ENCODE peak calls at places on chromosomes 16 and 17, in ten cellular contexts. One of them, this sample, is unnamed.

GRCh38 chr17:40617678-40618240 is 29.9 kb downstream of the SMARCE1 start:
- DNase-seq in A549: no peak
- DNase-seq in neural progenitor cell: peak
- DNase-seq in PC-9: peak
- DNase-seq in SJSA1: no peak
- DNase-seq in cardiac fibroblast: no peak
- DNase-seq in right lobe of liver: no peak
- DNase-seq in HFF-Myc: no peak
- DNase-seq in left ventricle myocardium inferior: no peak
- DNase-seq in GM23248: no peak
- DNase-seq in this sample: peak

GRCh38 chr17:43399839-43400328 is 1.1 kb downstream of the ARL4D start:
- DNase-seq in left ventricle myocardium inferior: no peak
- DNase-seq in PC-9: no peak
- DNase-seq in SJSA1: no peak
- DNase-seq in HFF-Myc: no peak
- DNase-seq in cardiac fibroblast: no peak
- DNase-seq in right lobe of liver: peak
- DNase-seq in GM23248: no peak
- DNase-seq in neural progenitor cell: no peak
- DNase-seq in A549: peak
- DNase-seq in this sample: peak

GRCh38 chr16:35365675-35366074 is 1906.3 kb downstream of the TP53TG3F start:
- DNase-seq in neural progenitor cell: no peak
- DNase-seq in left ventricle myocardium inferior: no peak
- DNase-seq in HFF-Myc: no peak
- DNase-seq in cardiac fibroblast: no peak
- DNase-seq in right lobe of liver: no peak
- DNase-seq in GM23248: no peak
- DNase-seq in SJSA1: no peak
- DNase-seq in PC-9: no peak
- DNase-seq in A549: no peak
- DNase-seq in this sample: no peak

GRCh38 chr17:4584835-4585187 is 482 bp downstream of the SMTNL2 start:
- DNase-seq in A549: no peak
- DNase-seq in GM23248: no peak
- DNase-seq in left ventricle myocardium inferior: no peak
- DNase-seq in SJSA1: no peak
- DNase-seq in PC-9: no peak
- DNase-seq in HFF-Myc: no peak
- DNase-seq in neural progenitor cell: no peak
- DNase-seq in right lobe of liver: no peak
- DNase-seq in cardiac fibroblast: no peak
- DNase-seq in this sample: peak

GRCh38 chr16:2210386-2211365 is at the start of gene BRICD5:
- DNase-seq in left ventricle myocardium inferior: no peak
- DNase-seq in PC-9: no peak
- DNase-seq in HFF-Myc: no peak
- DNase-seq in cardiac fibroblast: no peak
- DNase-seq in A549: no peak
- DNase-seq in neural progenitor cell: no peak
- DNase-seq in right lobe of liver: no peak
- DNase-seq in SJSA1: no peak
- DNase-seq in GM23248: no peak
- DNase-seq in this sample: peak

GRCh38 chr17:30824002-30824355 is 513 bp downstream of the CRLF3 start:
- DNase-seq in GM23248: peak
- DNase-seq in HFF-Myc: no peak
- DNase-seq in A549: no peak
- DNase-seq in left ventricle myocardium inferior: no peak
- DNase-seq in right lobe of liver: no peak
- DNase-seq in PC-9: no peak
- DNase-seq in cardiac fibroblast: peak
- DNase-seq in neural progenitor cell: no peak
- DNase-seq in SJSA1: no peak
- DNase-seq in this sample: peak

GRCh38 chr17:50316016-50316587 is 29.8 kb upstream of the XYLT2 start:
- DNase-seq in neural progenitor cell: no peak
- DNase-seq in cardiac fibroblast: no peak
- DNase-seq in SJSA1: no peak
- DNase-seq in A549: no peak
- DNase-seq in PC-9: no peak
- DNase-seq in GM23248: no peak
- DNase-seq in left ventricle myocardium inferior: no peak
- DNase-seq in right lobe of liver: no peak
- DNase-seq in HFF-Myc: no peak
- DNase-seq in this sample: no peak

GRCh38 chr17:57519199-57519598 is 225.9 kb downstream of the CCDC182 start:
- DNase-seq in GM23248: peak
- DNase-seq in PC-9: peak
- DNase-seq in right lobe of liver: no peak
- DNase-seq in A549: peak
- DNase-seq in neural progenitor cell: no peak
- DNase-seq in cardiac fibroblast: peak
- DNase-seq in HFF-Myc: no peak
- DNase-seq in left ventricle myocardium inferior: no peak
- DNase-seq in SJSA1: no peak
- DNase-seq in this sample: no peak

GRCh38 chr17:226773-227580 is 45.5 kb upstream of the DOC2B start:
- DNase-seq in left ventricle myocardium inferior: peak
- DNase-seq in right lobe of liver: peak
- DNase-seq in A549: no peak
- DNase-seq in cardiac fibroblast: no peak
- DNase-seq in neural progenitor cell: peak
- DNase-seq in PC-9: no peak
- DNase-seq in GM23248: no peak
- DNase-seq in HFF-Myc: no peak
- DNase-seq in SJSA1: no peak
- DNase-seq in this sample: peak

GRCh38 chr16:29891525-29892457 is 7.6 kb downstream of the SEZ6L2 start:
- DNase-seq in SJSA1: no peak
- DNase-seq in PC-9: no peak
- DNase-seq in GM23248: no peak
- DNase-seq in HFF-Myc: no peak
- DNase-seq in A549: no peak
- DNase-seq in neural progenitor cell: no peak
- DNase-seq in cardiac fibroblast: no peak
- DNase-seq in left ventricle myocardium inferior: no peak
- DNase-seq in right lobe of liver: no peak
- DNase-seq in this sample: no peak

GRCh38 chr17:57211543-57211942 is 44.8 kb upstream of the MSI2 start:
- DNase-seq in GM23248: peak
- DNase-seq in cardiac fibroblast: peak
- DNase-seq in left ventricle myocardium inferior: no peak
- DNase-seq in A549: peak
- DNase-seq in SJSA1: peak
- DNase-seq in PC-9: no peak
- DNase-seq in neural progenitor cell: no peak
- DNase-seq in right lobe of liver: no peak
- DNase-seq in HFF-Myc: no peak
- DNase-seq in this sample: no peak

GRCh38 chr16:30950516-30951073 is 1.7 kb downstream of the ORAI3 start:
- DNase-seq in A549: no peak
- DNase-seq in right lobe of liver: no peak
- DNase-seq in SJSA1: no peak
- DNase-seq in HFF-Myc: no peak
- DNase-seq in GM23248: no peak
- DNase-seq in cardiac fibroblast: no peak
- DNase-seq in left ventricle myocardium inferior: no peak
- DNase-seq in neural progenitor cell: no peak
- DNase-seq in PC-9: no peak
- DNase-seq in this sample: no peak
- H3K4me3 ChIP-seq in A549: peak
- H3K4me3 ChIP-seq in right lobe of liver: peak
- H3K4me3 ChIP-seq in SJSA1: no peak
- H3K4me3 ChIP-seq in HFF-Myc: peak
- H3K4me3 ChIP-seq in GM23248: peak
- H3K4me3 ChIP-seq in cardiac fibroblast: peak
- H3K4me3 ChIP-seq in left ventricle myocardium inferior: peak
- H3K4me3 ChIP-seq in neural progenitor cell: peak
- H3K4me3 ChIP-seq in PC-9: peak
- H3K4me3 ChIP-seq in this sample: no peak

GRCh38 chr17:81484195-81484979 is 28.2 kb downstream of the ACTG1 start:
- DNase-seq in PC-9: peak
- DNase-seq in HFF-Myc: no peak
- DNase-seq in right lobe of liver: peak
- DNase-seq in SJSA1: peak
- DNase-seq in left ventricle myocardium inferior: peak
- DNase-seq in neural progenitor cell: peak
- DNase-seq in A549: peak
- DNase-seq in cardiac fibroblast: peak
- DNase-seq in GM23248: peak
- DNase-seq in this sample: peak
- H3K4me3 ChIP-seq in PC-9: peak
- H3K4me3 ChIP-seq in HFF-Myc: peak
- H3K4me3 ChIP-seq in right lobe of liver: peak
- H3K4me3 ChIP-seq in SJSA1: peak
- H3K4me3 ChIP-seq in left ventricle myocardium inferior: peak
- H3K4me3 ChIP-seq in neural progenitor cell: peak
- H3K4me3 ChIP-seq in A549: peak
- H3K4me3 ChIP-seq in cardiac fibroblast: peak
- H3K4me3 ChIP-seq in GM23248: peak
- H3K4me3 ChIP-seq in this sample: peak

DNA sequence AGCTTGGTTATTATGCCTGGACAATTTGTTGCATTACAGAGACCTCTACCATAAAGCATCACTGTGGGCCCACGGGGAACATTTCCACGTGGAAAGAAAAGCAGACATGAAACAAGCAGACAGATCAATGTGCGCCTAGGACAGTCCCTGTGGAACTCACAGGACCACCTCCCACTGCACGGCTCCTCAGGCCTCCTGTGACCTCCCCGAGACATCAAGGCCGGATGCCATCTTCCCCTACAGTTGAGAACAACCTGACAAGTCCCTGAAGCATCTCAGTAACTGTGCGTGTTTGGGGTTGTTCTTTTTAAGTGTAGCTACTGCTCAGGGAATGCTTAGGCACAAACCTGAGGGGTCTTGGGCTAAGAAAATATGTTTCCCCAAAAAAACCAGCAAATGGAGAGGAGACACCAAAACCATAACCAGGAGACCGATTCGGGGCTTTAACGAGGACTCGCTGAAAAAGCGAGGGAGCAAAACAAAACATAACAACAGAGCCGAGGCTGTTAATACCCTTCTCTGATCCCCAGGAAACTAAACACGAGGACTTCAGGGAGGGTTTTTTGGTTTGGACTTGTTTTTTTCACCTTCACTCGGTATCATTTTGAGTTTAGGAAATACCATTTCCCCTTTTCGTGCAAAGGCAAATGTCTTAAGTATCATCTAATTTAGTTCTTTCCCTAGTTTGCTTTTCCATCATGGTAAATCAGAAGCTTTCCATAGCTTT is 87.1 kb downstream of the CYTH1 start:
- DNase-seq in A549: no peak
- DNase-seq in right lobe of liver: no peak
- DNase-seq in GM23248: no peak
- DNase-seq in neural progenitor cell: no peak
- DNase-seq in HFF-Myc: no peak
- DNase-seq in cardiac fibroblast: no peak
- DNase-seq in left ventricle myocardium inferior: no peak
- DNase-seq in PC-9: no peak
- DNase-seq in SJSA1: no peak
- DNase-seq in this sample: no peak
- H3K4me3 ChIP-seq in A549: no peak
- H3K4me3 ChIP-seq in right lobe of liver: no peak
- H3K4me3 ChIP-seq in GM23248: no peak
- H3K4me3 ChIP-seq in neural progenitor cell: no peak
- H3K4me3 ChIP-seq in HFF-Myc: no peak
- H3K4me3 ChIP-seq in cardiac fibroblast: no peak
- H3K4me3 ChIP-seq in left ventricle myocardium inferior: no peak
- H3K4me3 ChIP-seq in PC-9: no peak
- H3K4me3 ChIP-seq in SJSA1: no peak
- H3K4me3 ChIP-seq in this sample: no peak

GRCh38 chr16:86496929-86497381 is 13.4 kb upstream of the FOXF1 start:
- DNase-seq in SJSA1: peak
- DNase-seq in right lobe of liver: no peak
- DNase-seq in HFF-Myc: no peak
- DNase-seq in neural progenitor cell: peak
- DNase-seq in left ventricle myocardium inferior: no peak
- DNase-seq in cardiac fibroblast: no peak
- DNase-seq in A549: no peak
- DNase-seq in PC-9: no peak
- DNase-seq in GM23248: no peak
- DNase-seq in this sample: peak
- H3K4me3 ChIP-seq in SJSA1: peak
- H3K4me3 ChIP-seq in right lobe of liver: no peak
- H3K4me3 ChIP-seq in HFF-Myc: peak
- H3K4me3 ChIP-seq in neural progenitor cell: peak
- H3K4me3 ChIP-seq in left ventricle myocardium inferior: no peak
- H3K4me3 ChIP-seq in cardiac fibroblast: no peak
- H3K4me3 ChIP-seq in A549: no peak
- H3K4me3 ChIP-seq in PC-9: no peak
- H3K4me3 ChIP-seq in GM23248: no peak
- H3K4me3 ChIP-seq in this sample: no peak

GRCh38 chr16:11328172-11329079 is 16.8 kb upstream of the RMI2 start:
- DNase-seq in left ventricle myocardium inferior: peak
- DNase-seq in right lobe of liver: no peak
- DNase-seq in HFF-Myc: peak
- DNase-seq in PC-9: peak
- DNase-seq in GM23248: peak
- DNase-seq in neural progenitor cell: peak
- DNase-seq in SJSA1: peak
- DNase-seq in cardiac fibroblast: peak
- DNase-seq in A549: peak
- DNase-seq in this sample: peak
- H3K4me3 ChIP-seq in left ventricle myocardium inferior: no peak
- H3K4me3 ChIP-seq in right lobe of liver: no peak
- H3K4me3 ChIP-seq in HFF-Myc: peak
- H3K4me3 ChIP-seq in PC-9: peak
- H3K4me3 ChIP-seq in GM23248: peak
- H3K4me3 ChIP-seq in neural progenitor cell: no peak
- H3K4me3 ChIP-seq in SJSA1: peak
- H3K4me3 ChIP-seq in cardiac fibroblast: peak
- H3K4me3 ChIP-seq in A549: peak
- H3K4me3 ChIP-seq in this sample: no peak

DNA sequence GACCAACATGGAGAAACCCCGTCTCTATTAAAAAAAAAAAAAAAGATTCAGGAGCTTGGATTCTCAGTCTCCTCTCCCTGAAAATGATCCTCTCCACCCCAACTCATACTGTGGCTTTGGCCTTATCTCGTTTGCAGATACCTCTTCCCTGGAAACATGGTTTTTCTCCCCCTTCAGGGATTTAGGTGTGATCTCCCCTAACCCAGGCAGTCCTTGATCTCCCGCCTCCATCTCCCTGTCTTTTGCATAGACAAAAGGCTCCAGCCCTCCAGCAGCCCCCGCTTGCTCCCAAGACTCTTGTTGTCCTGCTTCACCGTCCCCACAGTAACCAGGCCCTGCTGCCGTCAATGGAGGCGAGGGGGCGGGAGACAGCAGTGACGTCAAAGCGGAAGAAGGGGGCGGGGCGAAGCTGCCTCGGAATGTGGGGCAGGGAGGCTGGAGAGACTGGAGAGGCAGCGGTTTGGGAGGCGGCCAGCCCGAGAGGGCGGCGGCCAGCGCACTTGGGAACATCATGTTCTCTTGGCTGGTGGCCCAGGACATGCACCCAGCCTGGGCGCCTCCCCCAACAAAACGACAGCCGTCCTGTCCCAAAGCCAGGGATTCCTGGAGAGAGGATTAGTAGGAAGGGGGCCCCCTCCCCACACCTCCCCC is 1.9 kb upstream of the PER1 start:
- DNase-seq in SJSA1: peak
- DNase-seq in A549: peak
- DNase-seq in neural progenitor cell: peak
- DNase-seq in GM23248: peak
- DNase-seq in left ventricle myocardium inferior: peak
- DNase-seq in HFF-Myc: peak
- DNase-seq in cardiac fibroblast: peak
- DNase-seq in PC-9: peak
- DNase-seq in right lobe of liver: peak
- DNase-seq in this sample: peak
- H3K4me3 ChIP-seq in SJSA1: peak
- H3K4me3 ChIP-seq in A549: peak
- H3K4me3 ChIP-seq in neural progenitor cell: peak
- H3K4me3 ChIP-seq in GM23248: peak
- H3K4me3 ChIP-seq in left ventricle myocardium inferior: peak
- H3K4me3 ChIP-seq in HFF-Myc: peak
- H3K4me3 ChIP-seq in cardiac fibroblast: peak
- H3K4me3 ChIP-seq in PC-9: peak
- H3K4me3 ChIP-seq in right lobe of liver: peak
- H3K4me3 ChIP-seq in this sample: peak

This sample was measured in H7.